ENCODE peak calls at places on chromosomes 2 and 18, in nine cellular contexts. G is PC-9, T is lower lobe of right lung, M is Panc1, J is SJCRH30, Y is neural progenitor cell, C is OCI-LY7, E is neuronal stem cell, Z is mammary epithelial cell. N is an unnamed sample.

GRCh38 chr18:59265246-59266018 is 7.8 kb downstream of the RAX start:
- DNase-seq in T (no peak), C (no peak), J (no peak), G (no peak), Z (no peak), M (no peak), Y (peak; percentile 88), E (no peak), N (no peak)

GRCh38 chr2:39494784-39495251 is 57.7 kb upstream of the MAP4K3 start:
- DNase-seq in C (no peak), G (peak; percentile 67), Y (peak; percentile 24), E (no peak), J (peak; percentile 80), M (no peak), Z (peak; percentile 88), T (no peak), N (no peak)

GRCh38 chr2:156006721-156007618 is 325.6 kb downstream of the NR4A2 start:
- DNase-seq in G (no peak), J (no peak), T (peak; percentile 39), Z (no peak), Y (no peak), E (no peak), C (no peak), M (no peak), N (no peak)

GRCh38 chr2:203596183-203596582 is 61.1 kb upstream of the RAPH1 start:
- DNase-seq in G (no peak), T (no peak), Y (no peak), J (no peak), E (no peak), M (no peak), C (no peak), Z (no peak), N (no peak)

GRCh38 chr2:186780701-186781316 is 68.2 kb downstream of the ZSWIM2 start:
- DNase-seq in T (no peak), Z (peak; percentile 57), M (no peak), Y (peak; percentile 70), G (no peak), C (no peak), J (peak; percentile 65), E (peak; percentile 8), N (no peak)

GRCh38 chr2:69773201-69773600 is 31.3 kb downstream of the ANXA4 start:
- DNase-seq in E (no peak), T (no peak), Y (no peak), G (no peak), J (no peak), C (no peak), M (peak; percentile 45), Z (peak; percentile 66), N (no peak)

GRCh38 chr2:73260338-73260984 is 23.8 kb downstream of the FBXO41 start:
- DNase-seq in C (peak; percentile 48), E (no peak), Y (peak; percentile 68), M (no peak), T (peak; percentile 71), G (peak; percentile 43), J (peak; percentile 41), Z (peak; percentile 39), N (no peak)

GRCh38 chr2:108304975-108305374 is 16.3 kb downstream of the SULT1C2 start:
- DNase-seq in E (no peak), T (no peak), Z (no peak), G (no peak), Y (no peak), M (no peak), C (no peak), J (no peak), N (no peak)

GRCh38 chr2:85712261-85712660 is 18.1 kb downstream of the GNLY start:
- DNase-seq in E (no peak), M (no peak), C (no peak), Y (no peak), T (peak; percentile 77), J (no peak), G (no peak), Z (no peak), N (no peak)

GRCh38 chr18:71022389-71022788 is 733.5 kb downstream of the SOCS6 start:
- DNase-seq in T (no peak), J (no peak), E (no peak), G (no peak), Y (no peak), M (no peak), C (no peak), Z (no peak), N (no peak)

DNA sequence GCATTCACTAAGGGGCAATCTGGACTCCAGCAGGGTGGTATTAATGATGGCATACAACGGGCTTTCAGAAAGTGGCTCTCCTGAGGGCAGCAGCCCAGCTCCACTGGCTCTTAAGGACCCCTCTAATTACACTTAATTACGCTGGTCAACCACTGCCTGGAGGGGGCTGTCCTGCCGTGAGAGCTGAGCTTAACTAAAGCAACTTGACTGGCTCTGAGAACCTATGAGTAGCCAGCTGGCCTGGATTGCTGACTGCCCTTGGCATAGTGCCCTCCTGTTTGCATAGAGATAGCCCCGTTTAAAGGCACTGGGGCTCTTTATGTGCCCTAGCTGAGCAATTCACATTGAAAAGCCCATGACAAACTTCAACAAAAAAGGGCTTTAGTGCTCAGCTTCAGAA is 3.8 kb downstream of the LIPG start:
- DNase-seq in E (no peak), T (no peak), C (no peak), J (no peak), Z (no peak), G (no peak), Y (peak; percentile 63), M (no peak), N (no peak)
- H3K27ac ChIP-seq in E (no peak overlapping the region), T (no peak overlapping the region), C (no peak overlapping the region), J (no peak overlapping the region), Z (no peak overlapping the region), G (no peak overlapping the region), Y (no peak overlapping the region), M (no peak overlapping the region), N (no peak overlapping the region)

DNA sequence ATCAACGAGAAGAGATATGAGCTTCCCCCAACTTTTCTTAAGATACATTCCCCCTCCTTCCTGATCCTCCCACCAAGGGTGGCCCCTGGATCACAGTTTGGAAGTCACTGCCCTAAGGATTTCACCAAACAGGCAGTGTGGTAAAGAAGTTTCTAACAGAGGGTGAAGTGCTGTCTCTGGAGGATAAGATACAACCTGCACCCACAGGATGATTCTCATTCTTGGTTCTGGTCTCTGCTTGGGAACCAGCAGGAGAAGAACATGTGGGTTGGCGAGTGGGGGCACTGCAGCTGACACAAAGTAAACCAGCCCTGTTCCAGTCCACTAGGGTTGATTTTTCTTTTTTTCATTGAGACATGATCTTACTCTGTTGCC is 9.3 kb downstream of the NFE2L2 start:
- DNase-seq in Z (no peak), E (no peak), G (no peak), T (no peak), M (no peak), J (no peak), C (no peak), Y (no peak), N (no peak)
- H3K4me1 ChIP-seq in Z (peaks cover 58% of the 10 kb centered on the region), E (no peaks in the 10 kb centered on the region), G (peaks cover 58% of the 10 kb centered on the region), T (peaks cover 100% of the 10 kb centered on the region), M (peaks cover 76% of the 10 kb centered on the region), J (peaks cover 2% of the 10 kb centered on the region), C (peaks cover under 1% of the 10 kb centered on the region), Y (peaks cover 10% of the 10 kb centered on the region), N (peaks cover 16% of the 10 kb centered on the region)

DNA sequence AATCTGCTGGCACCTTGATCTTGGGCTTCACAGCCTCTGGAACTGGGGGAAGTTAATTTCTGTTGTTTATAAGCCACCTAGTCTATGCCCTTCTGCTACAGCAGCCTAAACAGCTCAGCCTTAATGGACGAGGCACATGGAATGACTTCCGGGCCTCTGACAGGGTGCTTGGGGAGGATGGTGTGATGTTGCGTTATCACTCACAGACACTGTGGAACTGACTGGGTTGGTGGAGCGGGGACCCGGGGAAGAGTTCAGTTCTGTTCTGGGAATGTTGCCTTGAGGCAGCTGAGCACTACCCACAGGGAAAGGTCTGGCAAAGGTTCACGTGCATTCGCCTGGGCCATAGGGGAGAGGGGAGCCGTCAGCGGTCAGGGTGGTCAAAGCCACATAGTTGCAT is 36.1 kb downstream of the LRRFIP1 start:
- DNase-seq in E (no peak), T (no peak), Y (no peak), Z (no peak), J (no peak), M (no peak), G (no peak), C (no peak), N (no peak)
- H3K27ac ChIP-seq in E (no peak overlapping the region), T (peak overlapping the region; percentile 71), Y (no peak overlapping the region), Z (no peak overlapping the region), J (no peak overlapping the region), M (no peak overlapping the region), G (no peak overlapping the region), C (peak overlapping the region; percentile 70), N (peak overlapping the region; percentile 74)

DNA sequence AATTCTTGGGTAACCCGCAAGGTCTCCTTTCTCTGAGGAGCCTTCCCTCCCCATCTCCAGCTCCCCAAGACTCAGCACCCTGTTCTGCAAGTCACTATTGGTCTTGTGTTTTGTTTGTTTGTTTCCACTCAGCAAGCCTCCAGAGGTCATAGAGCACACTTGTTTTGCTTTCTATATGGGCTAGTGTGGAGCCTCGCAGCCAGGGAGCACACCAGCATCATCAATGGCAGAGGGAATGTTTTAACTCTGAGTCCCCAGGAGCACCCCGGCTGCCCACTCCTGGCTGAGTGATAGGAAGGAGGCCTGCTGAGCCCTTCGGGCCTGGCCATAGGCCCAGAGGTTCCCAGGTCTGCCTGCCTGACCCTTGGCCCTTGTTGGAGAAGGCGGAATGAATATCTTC is 36.6 kb downstream of the GLI2 start:
- DNase-seq in J (no peak), C (no peak), Z (no peak), E (no peak), G (no peak), M (no peak), T (peak; percentile 20), Y (no peak), N (no peak)
- H3K4me1 ChIP-seq in J (peaks cover 23% of the 10 kb centered on the region), C (no peaks in the 10 kb centered on the region), Z (no peaks in the 10 kb centered on the region), E (peaks cover 28% of the 10 kb centered on the region), G (no peaks in the 10 kb centered on the region), M (peaks cover 14% of the 10 kb centered on the region), T (peaks cover 8% of the 10 kb centered on the region), Y (peaks cover 14% of the 10 kb centered on the region), N (no peaks in the 10 kb centered on the region)

DNA sequence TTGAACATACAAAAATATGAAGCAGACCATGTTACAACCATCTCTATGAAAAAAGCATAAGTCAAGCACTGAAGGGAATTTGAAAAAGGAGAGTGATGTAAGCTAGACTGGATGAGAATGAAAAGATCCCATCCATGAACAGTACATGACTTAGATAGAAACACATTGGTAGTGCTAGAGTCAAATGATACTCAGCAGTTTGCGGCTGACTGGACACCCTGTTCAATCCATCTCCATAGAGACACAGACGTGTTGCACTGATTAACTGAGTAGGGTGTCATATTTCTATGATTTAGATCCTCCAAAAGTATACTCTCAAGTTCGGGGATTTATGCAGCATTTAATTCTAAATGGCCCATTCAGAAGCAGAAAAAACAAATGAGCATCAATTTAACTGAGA is 674.3 kb upstream of the NRXN1 start:
- DNase-seq in E (no peak), G (no peak), T (no peak), Y (no peak), Z (no peak), J (no peak), M (no peak), C (no peak), N (no peak)
- H3K27ac ChIP-seq in E (no peak overlapping the region), G (no peak overlapping the region), T (no peak overlapping the region), Y (no peak overlapping the region), Z (no peak overlapping the region), J (no peak overlapping the region), M (no peak overlapping the region), C (no peak overlapping the region), N (no peak overlapping the region)

N was measured in ascending aorta.